ENCODE peak calls at places on chromosomes 7 and 10, in seven cellular contexts. T, P, D, N, M, I and C are unnamed samples.
A peak's percentile ranks its signal among the peaks of the same experiment; 100 is the strongest.

GRCh38 chr10:78755075-78755695 is 313.6 kb upstream of the ZMIZ1 start:
- DNase-seq in N (no peak), M (no peak), T (no peak), P (no peak), D (no peak), I (no peak), C (no peak)

GRCh38 chr7:29193316-29194205 is 1.0 kb upstream of the CHN2 start:
- DNase-seq in N (no peak), M (no peak), P (no peak), I (peak; percentile 26), T (no peak), D (no peak), C (no peak)

GRCh38 chr10:114239117-114239993 is at the start of gene VWA2:
- DNase-seq in M (no peak), I (peak; percentile 69), N (peak; percentile 16), T (no peak), P (no peak), D (no peak), C (peak; percentile 71)

GRCh38 chr7:51590746-51591145 is 274.1 kb upstream of the COBL start:
- DNase-seq in T (no peak), P (no peak), I (peak; percentile 53), D (no peak), M (no peak), N (no peak), C (no peak)

GRCh38 chr7:20444041-20444440 is 113.3 kb downstream of the ITGB8 start:
- DNase-seq in P (peak; percentile 51), T (peak; percentile 66), I (no peak), D (peak; percentile 73), N (no peak), M (no peak), C (no peak)

GRCh38 chr10:33537066-33537465 is 202.6 kb upstream of the NRP1 start:
- DNase-seq in D (no peak), P (peak; percentile 5), M (no peak), I (no peak), N (no peak), T (peak; percentile 30), C (no peak)

GRCh38 chr10:91043173-91043910 is 122.5 kb upstream of the ANKRD1 start:
- DNase-seq in I (no peak), P (peak; percentile 66), M (no peak), D (peak; percentile 50), T (peak; percentile 25), N (no peak), C (no peak)

GRCh38 chr10:93062499-93063216 is 2.1 kb downstream of the CYP26C1 start:
- DNase-seq in D (peak; percentile 45), P (peak; percentile 53), I (peak; percentile 70), N (no peak), M (no peak), T (peak; percentile 33), C (peak; percentile 69)

DNA sequence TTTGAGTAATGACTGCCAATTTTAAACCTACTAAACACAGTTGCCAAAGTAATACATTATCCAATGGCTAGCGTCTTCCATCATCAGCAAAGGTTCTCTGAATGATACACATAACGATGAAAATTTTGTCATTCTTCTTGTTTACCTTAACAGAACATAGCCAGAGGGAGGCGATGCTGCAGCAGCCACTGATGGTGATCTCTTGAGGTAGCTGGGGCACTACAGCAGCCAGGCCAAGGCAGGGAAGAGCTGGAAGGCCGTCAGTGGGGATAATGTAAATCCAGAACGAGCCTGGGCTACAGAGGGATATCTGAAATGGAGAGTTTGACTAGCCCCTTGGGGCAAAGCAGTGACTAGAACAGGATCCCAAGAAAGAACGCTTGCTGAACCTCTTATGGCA is 38.8 kb downstream of the PRPS1L1 start:
- DNase-seq in M (no peak), D (no peak), T (no peak), N (no peak), P (no peak), I (no peak), C (no peak)
- TF ChIP-seq CTCF in M (no peak), D (no peak), T (no peak), N (no peak), P (no peak), I (no peak), C (no peak)

DNA sequence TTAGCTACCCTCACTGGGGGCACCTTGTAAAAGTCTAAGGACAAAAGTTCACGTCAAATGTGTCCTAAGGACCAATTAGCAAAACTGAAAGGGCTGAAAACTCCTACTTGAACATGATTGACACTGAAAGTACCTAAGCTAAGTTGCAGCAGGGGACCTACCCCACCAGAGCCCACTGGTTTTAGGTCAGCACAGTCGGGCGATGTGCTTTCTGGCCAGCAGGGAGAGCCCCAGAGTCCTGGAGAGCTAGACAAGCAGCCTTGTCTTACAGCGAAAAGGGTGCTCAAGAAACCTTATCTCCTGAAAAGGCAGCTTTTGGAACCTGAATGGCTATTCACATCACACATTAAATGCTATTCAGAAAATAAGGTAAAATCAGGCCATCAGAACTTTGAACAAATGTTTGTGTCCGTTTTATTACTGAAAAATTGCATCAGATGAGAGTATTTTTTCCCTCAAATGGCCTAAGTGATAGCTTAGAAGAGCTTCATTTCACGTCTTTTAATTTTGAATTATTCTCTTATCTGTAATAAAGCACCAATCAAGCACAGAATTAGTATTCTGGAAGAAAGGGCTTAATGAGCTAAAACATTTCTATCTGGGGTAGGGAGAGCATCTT is 52.2 kb upstream of the MKI67 start:
- DNase-seq in M (no peak), P (peak; percentile 27), I (peak; percentile 78), T (peak; percentile 14), N (peak; percentile 29), D (no peak), C (peak; percentile 41)
- TF ChIP-seq CTCF in M (peak; percentile 51), P (peak; percentile 61), I (no peak), T (peak; percentile 48), N (peak; percentile 58), D (peak; percentile 41), C (peak; percentile 46)

DNA sequence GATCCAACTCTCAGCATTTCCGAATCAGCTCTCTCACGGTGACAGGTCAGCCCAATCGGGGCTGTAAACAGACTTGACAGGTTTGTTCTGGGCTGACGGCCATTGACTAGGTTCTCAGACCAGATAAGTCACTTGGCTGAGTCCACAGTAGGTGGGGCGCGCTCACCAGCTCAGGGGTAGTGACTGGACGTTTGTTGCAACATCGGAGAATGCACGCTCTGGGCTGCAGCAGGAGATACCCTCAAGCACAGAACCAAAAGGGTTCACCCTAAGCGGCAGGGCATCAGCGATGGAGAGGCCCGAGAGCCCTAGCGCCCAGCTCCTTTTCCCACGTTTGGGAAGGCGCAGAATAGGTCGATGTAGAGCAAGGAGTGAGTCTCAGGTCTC is 1.8 kb downstream of the KLLN start:
- DNase-seq in N (no peak), T (peak; percentile 80), M (no peak), I (peak; percentile 56), D (peak; percentile 90), P (peak; percentile 92), C (peak; percentile 42)
- TF ChIP-seq CTCF in N (no peak), T (peak; percentile 21), M (no peak), I (no peak), D (no peak), P (no peak), C (no peak)

GRCh38 chr10:35613107-35613440 is 7.9 kb downstream of the GJD4 start:
- DNase-seq in N (no peak), M (no peak), T (no peak), P (no peak), D (no peak), I (no peak), C (no peak)

GRCh38 chr10:35612385-35613106 is 7.4 kb downstream of the GJD4 start:
- DNase-seq in N (no peak), T (no peak), D (no peak), I (no peak), P (no peak), M (no peak), C (no peak)

GRCh38 chr10:35611750-35612149 is 6.6 kb downstream of the GJD4 start:
- DNase-seq in T (no peak), D (no peak), I (peak; percentile 19), N (no peak), M (no peak), P (no peak), C (no peak)

GRCh38 chr10:35614312-35614711 is 9.2 kb downstream of the GJD4 start:
- DNase-seq in T (no peak), D (no peak), P (no peak), I (no peak), M (no peak), N (no peak), C (no peak)

DNA sequence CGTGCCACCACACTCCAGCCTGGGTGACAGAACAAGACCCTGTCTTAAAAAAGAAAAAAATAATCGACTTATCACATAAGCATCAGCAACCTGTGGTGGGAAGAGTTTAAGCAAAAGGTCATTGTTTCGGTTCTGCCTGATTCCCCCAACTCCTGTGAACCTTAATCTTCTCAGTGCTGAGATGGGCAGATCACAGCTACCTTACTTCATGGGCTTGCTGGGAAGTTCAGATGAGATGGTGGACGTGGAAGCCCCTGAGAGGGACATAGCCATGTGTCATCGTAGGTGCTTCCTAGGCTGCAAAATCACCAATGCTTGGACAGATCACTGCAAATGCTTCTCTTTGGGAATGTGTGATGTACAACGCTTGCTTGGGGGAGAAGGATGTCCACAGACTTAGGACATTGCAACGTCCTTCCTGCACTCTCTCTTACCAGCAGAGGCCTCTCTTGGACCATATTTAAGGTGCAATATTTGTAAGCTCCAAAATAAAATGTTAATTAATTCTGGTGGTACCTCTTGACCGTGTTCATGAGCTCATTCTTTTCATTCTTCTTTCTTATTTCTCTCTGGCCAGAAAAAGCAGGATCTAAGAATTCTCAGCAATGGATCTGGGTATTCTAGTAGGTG is 8.6 kb downstream of the GJD4 start:
- DNase-seq in P (peak; percentile 63), I (no peak), N (no peak), T (peak; percentile 53), D (peak; percentile 72), M (no peak), C (no peak)
- TF ChIP-seq CTCF in P (peak; percentile 63), I (no peak), N (peak; percentile 43), T (peak; percentile 67), D (peak; percentile 71), M (peak; percentile 85), C (no peak)

GRCh38 chr7:123639646-123640045 is 16.0 kb upstream of the LMOD2 start:
- DNase-seq in I (no peak), T (no peak), D (no peak), P (no peak), M (no peak), N (no peak), C (no peak)

GRCh38 chr7:123640583-123640982 is 15.1 kb upstream of the LMOD2 start:
- DNase-seq in I (no peak), N (no peak), D (no peak), T (no peak), P (no peak), M (no peak), C (no peak)

GRCh38 chr7:123635551-123636359 is 19.9 kb upstream of the LMOD2 start:
- DNase-seq in D (peak; percentile 76), N (no peak), I (no peak), M (no peak), P (peak; percentile 76), T (peak; percentile 49), C (no peak)

GRCh38 chr7:123637878-123638277 is 17.8 kb upstream of the LMOD2 start:
- DNase-seq in N (no peak), D (no peak), T (no peak), M (no peak), P (no peak), I (no peak), C (no peak)

GRCh38 chr7:123637203-123637602 is 18.5 kb upstream of the LMOD2 start:
- DNase-seq in M (no peak), T (no peak), I (no peak), N (no peak), P (no peak), D (no peak), C (no peak)
- TF ChIP-seq CTCF in M (no peak), T (peak; percentile 5), I (no peak), N (peak; percentile 15), P (peak; percentile 4), D (no peak), C (no peak)